ENCODE peak calls at places on chromosomes 4 and X, in four cellular contexts. One of them, this sample, is unnamed.
A peak's percentile ranks its signal among the peaks of the same experiment; 100 is the strongest.

GRCh38 chr4:150938873-150939499 is 76.1 kb downstream of the LRBA start:
- DNase-seq in HepG2: no peak
- DNase-seq in H1: no peak
- DNase-seq in HCT116: no peak
- DNase-seq in this sample: no peak

GRCh38 chrX:79140731-79141130 is 3.8 kb upstream of the GPR174 start:
- DNase-seq in H1: no peak
- DNase-seq in HepG2: no peak
- DNase-seq in HCT116: no peak
- DNase-seq in this sample: no peak

GRCh38 chrX:119503484-119503861 is 35.2 kb downstream of the SLC25A5 start:
- DNase-seq in H1: no peak
- DNase-seq in HepG2: peak; percentile 22
- DNase-seq in HCT116: no peak
- DNase-seq in this sample: no peak

GRCh38 chr4:36168127-36168898 is 76.0 kb downstream of the ARAP2 start:
- DNase-seq in H1: no peak
- DNase-seq in HCT116: no peak
- DNase-seq in HepG2: no peak
- DNase-seq in this sample: no peak

GRCh38 chr4:167031534-167032156 is 202.6 kb downstream of the SPOCK3 start:
- DNase-seq in HCT116: no peak
- DNase-seq in HepG2: no peak
- DNase-seq in H1: no peak
- DNase-seq in this sample: no peak

GRCh38 chr4:98260047-98260578 is 1.1 kb upstream of the RAP1GDS1 start:
- DNase-seq in HepG2: peak; percentile 52
- DNase-seq in H1: no peak
- DNase-seq in HCT116: peak; percentile 7
- DNase-seq in this sample: peak; percentile 51

GRCh38 chr4:165874799-165875371 is 1.8 kb downstream of the TLL1 start:
- DNase-seq in H1: no peak
- DNase-seq in HCT116: no peak
- DNase-seq in HepG2: no peak
- DNase-seq in this sample: no peak

GRCh38 chrX:28303486-28303885 is 283.8 kb upstream of the IL1RAPL1 start:
- DNase-seq in H1: no peak
- DNase-seq in HCT116: no peak
- DNase-seq in HepG2: no peak
- DNase-seq in this sample: no peak

GRCh38 chr4:173345648-173346047 is 11.5 kb upstream of the HMGB2 start:
- DNase-seq in H1: no peak
- DNase-seq in HepG2: no peak
- DNase-seq in HCT116: no peak
- DNase-seq in this sample: no peak

GRCh38 chrX:72105436-72105835 is 26.3 kb downstream of the RTL5 start:
- DNase-seq in H1: no peak
- DNase-seq in HCT116: no peak
- DNase-seq in HepG2: no peak
- DNase-seq in this sample: no peak

GRCh38 chr4:150769235-150769634 is 187.3 kb downstream of the MAB21L2 start:
- DNase-seq in HepG2: peak; percentile 67
- DNase-seq in HCT116: peak; percentile 74
- DNase-seq in H1: no peak
- DNase-seq in this sample: peak; percentile 16

GRCh38 chr4:29046166-29046565 is 1674.0 kb upstream of the PCDH7 start:
- DNase-seq in HepG2: no peak
- DNase-seq in HCT116: no peak
- DNase-seq in H1: no peak
- DNase-seq in this sample: no peak

GRCh38 chr4:95549246-95550138 is 719 bp upstream of the UNC5C start:
- DNase-seq in H1: no peak
- DNase-seq in HCT116: no peak
- DNase-seq in HepG2: no peak
- DNase-seq in this sample: no peak

GRCh38 chrX:117407449-117408170 is 709.0 kb downstream of the KLHL13 start:
- DNase-seq in H1: no peak
- DNase-seq in HepG2: no peak
- DNase-seq in HCT116: no peak
- DNase-seq in this sample: no peak

GRCh38 chr4:23023121-23023520 is 330.4 kb downstream of the GBA3 start:
- DNase-seq in HCT116: no peak
- DNase-seq in H1: no peak
- DNase-seq in HepG2: no peak
- DNase-seq in this sample: no peak

GRCh38 chr4:1447676-1448588 is 41.7 kb upstream of the NKX1-1 start:
- DNase-seq in HepG2: no peak
- DNase-seq in H1: no peak
- DNase-seq in HCT116: no peak
- DNase-seq in this sample: no peak

GRCh38 chrX:123854329-123854728 is 5.5 kb upstream of the XIAP start:
- DNase-seq in HCT116: no peak
- DNase-seq in H1: no peak
- DNase-seq in HepG2: no peak
- DNase-seq in this sample: no peak

GRCh38 chrX:49066690-49067089 is 7.1 kb downstream of the PRAF2 start:
- DNase-seq in HepG2: no peak
- DNase-seq in HCT116: no peak
- DNase-seq in H1: no peak
- DNase-seq in this sample: no peak

GRCh38 chr4:102180080-102180479 is 165.2 kb downstream of the SLC39A8 start:
- DNase-seq in HepG2: no peak
- DNase-seq in HCT116: no peak
- DNase-seq in H1: no peak
- DNase-seq in this sample: no peak

GRCh38 chrX:24131476-24131875 is 18.1 kb upstream of the ZFX start:
- DNase-seq in HCT116: no peak
- DNase-seq in HepG2: no peak
- DNase-seq in H1: no peak
- DNase-seq in this sample: no peak

GRCh38 chrX:989959-990510 is 222.4 kb downstream of the CRLF2 start:
- DNase-seq in HCT116: peak; percentile 78
- DNase-seq in HepG2: no peak
- DNase-seq in H1: no peak
- DNase-seq in this sample: peak; percentile 63

GRCh38 chrX:65920620-65921019 is 119.3 kb downstream of the VSIG4 start:
- DNase-seq in H1: no peak
- DNase-seq in HCT116: no peak
- DNase-seq in HepG2: no peak
- DNase-seq in this sample: no peak

GRCh38 chr4:102713096-102713495 is 47.7 kb downstream of the MANBA start:
- DNase-seq in H1: no peak
- DNase-seq in HepG2: peak; percentile 58
- DNase-seq in HCT116: no peak
- DNase-seq in this sample: no peak

GRCh38 chrX:10444204-10444603 is 176.2 kb downstream of the MID1 start:
- DNase-seq in HCT116: no peak
- DNase-seq in H1: no peak
- DNase-seq in HepG2: peak; percentile 2
- DNase-seq in this sample: peak; percentile 1

GRCh38 chr4:23884731-23885130 is 5.1 kb downstream of the PPARGC1A start:
- DNase-seq in HCT116: no peak
- DNase-seq in H1: no peak
- DNase-seq in HepG2: no peak
- DNase-seq in this sample: no peak

GRCh38 chr4:29829067-29829466 is 891.1 kb upstream of the PCDH7 start:
- DNase-seq in HepG2: no peak
- DNase-seq in H1: no peak
- DNase-seq in HCT116: no peak
- DNase-seq in this sample: no peak

GRCh38 chr4:41258783-41259182 is 2.1 kb downstream of the UCHL1 start:
- DNase-seq in HCT116: peak; percentile 56
- DNase-seq in HepG2: peak; percentile 18
- DNase-seq in H1: no peak
- DNase-seq in this sample: peak; percentile 6

GRCh38 chr4:154076921-154077320 is 288.0 kb upstream of the SFRP2 start:
- DNase-seq in H1: no peak
- DNase-seq in HCT116: no peak
- DNase-seq in HepG2: no peak
- DNase-seq in this sample: no peak

GRCh38 chr4:176964116-176964691 is 171.5 kb upstream of the VEGFC start:
- DNase-seq in H1: no peak
- DNase-seq in HCT116: peak; percentile 16
- DNase-seq in HepG2: no peak
- DNase-seq in this sample: no peak

GRCh38 chr4:25861422-25861926 is 1.3 kb downstream of the SEL1L3 start:
- DNase-seq in H1: no peak
- DNase-seq in HepG2: no peak
- DNase-seq in HCT116: no peak
- DNase-seq in this sample: peak; percentile 40

GRCh38 chrX:46572295-46572936 is 1.1 kb upstream of the CHST7 start:
- DNase-seq in H1: no peak
- DNase-seq in HepG2: no peak
- DNase-seq in HCT116: no peak
- DNase-seq in this sample: no peak

GRCh38 chr4:181939199-181939945 is 303.8 kb upstream of the TENM3 start:
- DNase-seq in HCT116: no peak
- DNase-seq in H1: no peak
- DNase-seq in HepG2: no peak
- DNase-seq in this sample: no peak

DNA sequence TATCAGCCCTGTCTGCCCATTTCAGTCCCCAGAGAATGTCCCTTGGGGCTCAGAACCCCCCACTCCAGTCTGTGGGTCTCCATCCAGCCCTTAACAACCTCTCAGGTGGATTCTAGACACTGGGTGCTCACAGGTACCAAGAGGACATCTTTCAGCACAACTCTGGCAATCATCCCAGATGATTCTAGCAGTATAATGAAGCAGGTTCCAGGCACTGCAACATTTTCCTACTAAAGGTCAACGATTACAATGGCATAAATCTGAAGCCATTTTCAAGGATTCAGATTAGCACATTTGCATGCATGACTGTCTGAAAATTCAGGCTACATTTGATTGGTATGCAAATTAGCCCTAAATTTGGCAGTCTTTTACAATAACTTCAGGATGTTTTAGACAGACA is 10.0 kb downstream of the SLC2A9 start:
- DNase-seq in HCT116: no peak
- DNase-seq in H1: no peak
- DNase-seq in HepG2: no peak
- DNase-seq in this sample: no peak
- TF ChIP-seq FOSL1 in HCT116: no peak
- TF ChIP-seq FOSL1 in H1: no peak
- TF ChIP-seq FOSL1 in HepG2: no peak
- TF ChIP-seq FOSL1 in this sample: no peak

GRCh38 chr4:20464381-20464780 is 212.7 kb downstream of the SLIT2 start:
- DNase-seq in HCT116: no peak
- DNase-seq in H1: no peak
- DNase-seq in HepG2: no peak
- DNase-seq in this sample: no peak
- TF ChIP-seq FOSL1 in HCT116: no peak
- TF ChIP-seq FOSL1 in H1: no peak
- TF ChIP-seq FOSL1 in HepG2: no peak
- TF ChIP-seq FOSL1 in this sample: no peak

DNA sequence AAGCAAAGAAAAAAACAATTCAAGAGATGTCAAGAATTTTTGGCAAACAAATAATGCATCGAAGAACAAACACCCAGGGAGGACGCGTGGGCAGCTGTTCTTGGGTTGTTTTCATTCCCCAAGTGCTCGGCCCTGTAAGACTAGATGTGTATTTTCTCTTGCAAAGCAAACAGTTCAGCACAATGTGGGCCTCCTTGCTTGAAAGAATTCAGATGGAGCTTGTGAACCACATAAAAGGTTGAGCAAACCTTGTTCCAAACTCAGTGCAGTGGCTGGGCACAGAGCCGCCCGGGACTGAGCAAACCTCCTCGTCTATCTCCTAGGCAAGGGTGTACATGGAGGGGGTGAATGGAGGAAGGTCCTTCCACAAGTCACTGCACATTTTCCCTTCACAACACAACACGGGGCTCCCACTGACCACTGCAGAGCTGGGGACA is 82.4 kb downstream of the HTRA3 start:
- DNase-seq in H1: no peak
- DNase-seq in HepG2: peak; percentile 21
- DNase-seq in HCT116: no peak
- DNase-seq in this sample: no peak
- TF ChIP-seq FOSL1 in H1: no peak
- TF ChIP-seq FOSL1 in HepG2: no peak
- TF ChIP-seq FOSL1 in HCT116: no peak
- TF ChIP-seq FOSL1 in this sample: no peak

GRCh38 chr4:128782076-128782715 is 27.3 kb upstream of the JADE1 start:
- DNase-seq in H1: no peak
- DNase-seq in HepG2: peak; percentile 28
- DNase-seq in HCT116: peak; percentile 18
- DNase-seq in this sample: no peak
- TF ChIP-seq FOSL1 in H1: no peak
- TF ChIP-seq FOSL1 in HepG2: no peak
- TF ChIP-seq FOSL1 in HCT116: no peak
- TF ChIP-seq FOSL1 in this sample: no peak

GRCh38 chrX:142084611-142085010 is 120.5 kb downstream of the MAGEC2 start:
- DNase-seq in HCT116: no peak
- DNase-seq in HepG2: no peak
- DNase-seq in H1: no peak
- DNase-seq in this sample: no peak

GRCh38 chrX:142089193-142089592 is 115.9 kb downstream of the MAGEC2 start:
- DNase-seq in H1: no peak
- DNase-seq in HepG2: no peak
- DNase-seq in HCT116: no peak
- DNase-seq in this sample: peak; percentile 1
- TF ChIP-seq FOSL1 in H1: no peak
- TF ChIP-seq FOSL1 in HepG2: no peak
- TF ChIP-seq FOSL1 in HCT116: no peak
- TF ChIP-seq FOSL1 in this sample: no peak

This sample was measured in K562.